ENCODE peak calls at places on chromosomes 11 and 22, in eight cellular contexts. E, I, Y, Q, O, K, B and S are unnamed samples.
A peak's percentile ranks its signal among the peaks of the same experiment; 100 is the strongest.

GRCh38 chr11:15194671-15195415 is 80.1 kb downstream of the INSC start:
- DNase-seq in E (no peak), I (no peak), Y (no peak), Q (no peak), O (no peak), K (peak; percentile 70), B (no peak), S (no peak)

GRCh38 chr11:65225284-65226102 is 36.3 kb upstream of the POLA2 start:
- DNase-seq in E (peak; percentile 62), I (no peak), Y (peak; percentile 30), Q (peak; percentile 77), O (peak; percentile 59), K (peak; percentile 65), B (peak; percentile 85), S (peak; percentile 79)

GRCh38 chr22:39024923-39025322 is 4.0 kb downstream of the APOBEC3D start:
- DNase-seq in E (no peak), I (no peak), Y (no peak), Q (no peak), O (no peak), K (no peak), B (no peak), S (no peak)

GRCh38 chr11:94851864-94852581 is 83.9 kb downstream of the AMOTL1 start:
- DNase-seq in E (no peak), I (no peak), Y (no peak), Q (peak; percentile 92), O (no peak), K (no peak), B (no peak), S (no peak)

GRCh38 chr22:41695211-41695610 is 4.1 kb upstream of the MEI1 start:
- DNase-seq in E (no peak), I (no peak), Y (no peak), Q (no peak), O (no peak), K (no peak), B (no peak), S (no peak)

GRCh38 chr22:43090130-43090789 is 1.1 kb upstream of the TTLL1 start:
- DNase-seq in E (peak; percentile 90), I (no peak), Y (peak; percentile 83), Q (peak; percentile 67), O (peak; percentile 91), K (peak; percentile 92), B (no peak), S (no peak)

GRCh38 chr11:64086263-64086938 is 50.7 kb downstream of the FLRT1 start:
- DNase-seq in E (peak; percentile 56), I (no peak), Y (peak; percentile 61), Q (no peak), O (no peak), K (no peak), B (no peak), S (no peak)

GRCh38 chr22:32206774-32207758 is 2.2 kb upstream of the RFPL2 start:
- DNase-seq in E (peak; percentile 5), I (peak; percentile 28), Y (no peak), Q (no peak), O (peak; percentile 20), K (peak; percentile 12), B (peak; percentile 76), S (no peak)

GRCh38 chr11:35555238-35555887 is 29.9 kb upstream of the PAMR1 start:
- DNase-seq in E (peak; percentile 66), I (no peak), Y (peak; percentile 47), Q (no peak), O (peak; percentile 65), K (peak; percentile 74), B (no peak), S (no peak)

GRCh38 chr11:10496296-10496936 is 41.4 kb downstream of the AMPD3 start:
- DNase-seq in E (no peak), I (no peak), Y (no peak), Q (no peak), O (no peak), K (no peak), B (no peak), S (no peak)

GRCh38 chr11:72642815-72643511 is 31.3 kb downstream of the PDE2A start:
- DNase-seq in E (peak; percentile 43), I (no peak), Y (no peak), Q (peak; percentile 79), O (peak; percentile 37), K (peak; percentile 20), B (peak; percentile 89), S (peak; percentile 83)

GRCh38 chr11:63667993-63668392 is 3.2 kb downstream of the ATL3 start:
- DNase-seq in E (peak; percentile 88), I (no peak), Y (peak; percentile 97), Q (peak; percentile 76), O (peak; percentile 94), K (peak; percentile 96), B (no peak), S (no peak)

GRCh38 chr11:75344186-75344585 is 7.3 kb downstream of the ARRB1 start:
- DNase-seq in E (no peak), I (no peak), Y (no peak), Q (no peak), O (no peak), K (no peak), B (no peak), S (no peak)

GRCh38 chr11:123249354-123249753 is 54.3 kb upstream of the CLMP start:
- DNase-seq in E (no peak), I (no peak), Y (no peak), Q (no peak), O (peak; percentile 27), K (peak; percentile 23), B (no peak), S (no peak)

GRCh38 chr11:57217053-57217452 is 20.0 kb downstream of the APLNR start:
- DNase-seq in E (no peak), I (no peak), Y (no peak), Q (no peak), O (no peak), K (no peak), B (no peak), S (no peak)

GRCh38 chr11:103536335-103536722 is 427.1 kb downstream of the DYNC2H1 start:
- DNase-seq in E (no peak), I (no peak), Y (no peak), Q (no peak), O (no peak), K (no peak), B (no peak), S (no peak)

GRCh38 chr11:10490032-10490397 is 35.0 kb downstream of the AMPD3 start:
- DNase-seq in E (no peak), I (no peak), Y (no peak), Q (no peak), O (no peak), K (no peak), B (no peak), S (peak; percentile 46)